ENCODE peak calls at places on chromosomes 12 and 14, in four cellular contexts. X is Panc1; M is CD8-positive, alpha-beta T cell; L is colonic mucosa. A is an unnamed sample.

GRCh38 chr14:56378474-56378873 is 201.1 kb upstream of the TMEM260 start:
- DNase-seq in X (no peak), M (no peak), L (no peak), A (no peak)

GRCh38 chr12:47085815-47086252 is 6.1 kb upstream of the AMIGO2 start:
- DNase-seq in X (no peak), M (peak; percentile 41), L (no peak), A (peak; percentile 33)

GRCh38 chr12:126727656-126728055 is 1539.3 kb upstream of the TMEM132C start:
- DNase-seq in X (no peak), M (no peak), L (no peak), A (no peak)

GRCh38 chr14:101351146-101351545 is 210.1 kb upstream of the DIO3 start:
- DNase-seq in X (no peak), M (no peak), L (no peak), A (no peak)

GRCh38 chr14:90056821-90057220 is 5.0 kb upstream of the KCNK13 start:
- DNase-seq in X (no peak), M (no peak), L (no peak), A (no peak)

GRCh38 chr14:73180385-73180805 is 44.1 kb downstream of the PSEN1 start:
- DNase-seq in X (no peak), M (no peak), L (no peak), A (no peak)

GRCh38 chr12:105013892-105014291 is 27.8 kb downstream of the NOPCHAP1 start:
- DNase-seq in X (no peak), M (no peak), L (no peak), A (no peak)

GRCh38 chr12:67358686-67359374 is 89.7 kb downstream of the CAND1 start:
- DNase-seq in X (no peak), M (no peak), L (no peak), A (no peak)

GRCh38 chr12:66449531-66449930 is 147.2 kb downstream of the HELB start:
- DNase-seq in X (no peak), M (no peak), L (no peak), A (no peak)

GRCh38 chr12:117685115-117685926 is 283.5 kb downstream of the KSR2 start:
- DNase-seq in X (peak; percentile 74), M (no peak), L (peak; percentile 80), A (no peak)

GRCh38 chr12:100248886-100249285 is 18.0 kb downstream of the DEPDC4 start:
- DNase-seq in X (no peak), M (no peak), L (no peak), A (no peak)

GRCh38 chr14:95044463-95045254 is 112.7 kb downstream of the DICER1 start:
- DNase-seq in X (no peak), M (no peak), L (no peak), A (no peak)

GRCh38 chr14:90274808-90275454 is 18.6 kb downstream of the PSMC1 start:
- DNase-seq in X (no peak), M (no peak), L (no peak), A (no peak)

GRCh38 chr14:42110167-42110566 is 503.5 kb downstream of the LRFN5 start:
- DNase-seq in X (no peak), M (no peak), L (no peak), A (no peak)

GRCh38 chr14:61125314-61126082 is 144.5 kb downstream of the SLC38A6 start:
- DNase-seq in X (no peak), M (no peak), L (no peak), A (no peak)
- H3K27ac ChIP-seq in X (no peak overlapping the region), M (no peak overlapping the region), L (no peak overlapping the region), A (no peak overlapping the region)

DNA sequence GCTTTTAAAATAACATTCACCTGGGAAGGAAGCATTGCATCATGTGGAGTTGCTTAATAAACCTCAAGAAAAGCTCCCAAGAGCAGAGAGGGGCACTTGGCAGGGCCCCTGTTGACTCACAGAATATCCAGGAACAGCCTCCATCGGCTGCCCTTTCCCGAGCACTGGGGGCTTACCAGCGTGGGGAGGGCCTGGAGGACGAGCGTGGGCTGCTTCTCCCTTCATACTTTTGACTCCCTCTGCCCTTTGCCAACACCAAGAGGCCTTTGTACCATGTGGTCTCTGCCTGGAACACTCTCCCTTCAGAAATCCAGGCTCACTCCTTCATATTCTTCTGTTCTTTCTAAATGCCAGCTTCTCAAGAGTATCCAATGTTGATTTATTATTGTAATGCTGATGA is 492.1 kb upstream of the TMEM132C start:
- DNase-seq in X (no peak), M (no peak), L (no peak), A (no peak)
- H3K36me3 ChIP-seq in X (no peaks in the 10 kb centered on the region), M (no peaks in the 10 kb centered on the region), L (no peaks in the 10 kb centered on the region), A (no peaks in the 10 kb centered on the region)

GRCh38 chr14:58637040-58637390 is 747 bp upstream of the DACT1 start:
- DNase-seq in X (no peak), M (no peak), L (peak; percentile 56), A (no peak)

GRCh38 chr14:58636129-58636528 is 1.6 kb upstream of the DACT1 start:
- DNase-seq in X (no peak), M (no peak), L (no peak), A (no peak)

GRCh38 chr14:58638231-58639205 is 756 bp downstream of the DACT1 start:
- DNase-seq in X (no peak), M (no peak), L (peak; percentile 24), A (no peak)

GRCh38 chr14:58639842-58640484 is 2.2 kb downstream of the DACT1 start:
- DNase-seq in X (peak; percentile 27), M (no peak), L (peak; percentile 68), A (no peak)

GRCh38 chr14:58637391-58638230 is at the start of gene DACT1:
- DNase-seq in X (no peak), M (peak; percentile 36), L (peak; percentile 59), A (no peak)
- H3K27ac ChIP-seq in X (no peak within 1 kb of the TSS), M (no peak within 1 kb of the TSS), L (peak within 1 kb of the TSS; percentile 77), A (no peak within 1 kb of the TSS)

DNA sequence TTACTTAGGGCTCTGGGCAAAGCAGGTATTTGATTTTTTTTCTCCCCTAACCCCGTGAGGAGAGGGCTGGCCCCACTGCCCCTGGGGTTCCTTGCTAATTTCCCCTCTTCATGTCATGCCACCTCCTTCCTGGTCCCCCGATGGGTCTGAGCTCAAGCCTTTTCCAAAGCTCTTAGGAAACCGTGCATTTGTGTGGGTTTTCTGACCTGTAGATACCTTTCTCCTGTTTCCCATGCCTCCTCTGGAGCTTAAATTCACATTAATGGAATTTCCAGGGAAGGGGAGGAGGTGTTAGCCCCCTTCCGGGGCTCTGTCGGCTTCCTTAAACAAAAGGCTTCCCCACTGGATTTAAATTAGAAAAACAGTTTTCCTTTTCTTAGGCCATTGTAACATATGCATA is 12.6 kb downstream of the SFSWAP start:
- DNase-seq in X (no peak), M (no peak), L (no peak), A (no peak)
- H3K36me3 ChIP-seq in X (peaks cover 49% of the 10 kb centered on the region), M (peaks cover 82% of the 10 kb centered on the region), L (peaks cover 13% of the 10 kb centered on the region), A (peaks cover 84% of the 10 kb centered on the region)

GRCh38 chr12:6919588-6919987 is 5.2 kb downstream of the ENO2 start:
- DNase-seq in X (no peak), M (peak; percentile 5), L (no peak), A (no peak)
- H3K27ac ChIP-seq in X (no peak overlapping the region), M (no peak overlapping the region), L (no peak overlapping the region), A (no peak overlapping the region)